ENCODE peak calls at places on chromosome X, in six cellular contexts. W, D, L, Z, B and M are unnamed samples. For H3K9me3 and H3K4me1, the result is how much of the 10 kb centered on the place peaks cover.

GRCh38 chrX:22526339-22526738 is 253.6 kb downstream of the CBLL2 start:
- DNase-seq in L (peak), W (no peak), Z (peak), D (no peak), B (no peak), M (peak)

GRCh38 chrX:35090801-35091200 is 148.2 kb downstream of the FAM47B start:
- DNase-seq in Z (no peak), L (no peak), W (no peak), B (no peak), D (no peak), M (no peak)

GRCh38 chrX:25531096-25531495 is 515.3 kb upstream of the ARX start:
- DNase-seq in B (no peak), L (peak), W (no peak), D (no peak), Z (no peak), M (no peak)

GRCh38 chrX:72296991-72297390 is 8.7 kb downstream of the CITED1 start:
- DNase-seq in L (no peak), W (no peak), Z (peak), B (no peak), D (no peak), M (no peak)

GRCh38 chrX:119181491-119181890 is 53.9 kb upstream of the KIAA1210 start:
- DNase-seq in W (no peak), L (no peak), D (no peak), B (no peak), Z (peak), M (no peak)

GRCh38 chrX:106481341-106481740 is 130.4 kb upstream of the RADX start:
- DNase-seq in Z (peak), W (no peak), D (peak), L (peak), B (peak), M (peak)

GRCh38 chrX:44105228-44105913 is 132.2 kb upstream of the NDP start:
- DNase-seq in W (no peak), B (peak), Z (no peak), L (no peak), D (no peak), M (no peak)

GRCh38 chrX:64338296-64338695 is 57.0 kb downstream of the MTMR8 start:
- DNase-seq in L (no peak), B (no peak), Z (no peak), W (no peak), D (no peak), M (no peak)

GRCh38 chrX:74835566-74835965 is 89.7 kb downstream of the NEXMIF start:
- DNase-seq in Z (no peak), L (no peak), W (no peak), B (no peak), D (no peak), M (no peak)

GRCh38 chrX:103464071-103464773 is 55.1 kb downstream of the RAB40A start:
- DNase-seq in W (no peak), L (peak), D (peak), B (peak), Z (peak), M (peak)

GRCh38 chrX:357693-358471 is 28.8 kb downstream of the PPP2R3B start:
- DNase-seq in W (no peak), Z (peak), L (no peak), D (no peak), B (no peak), M (no peak)

GRCh38 chrX:29136904-29137303 is 549.7 kb downstream of the IL1RAPL1 start:
- DNase-seq in D (no peak), Z (no peak), W (no peak), L (no peak), B (no peak), M (no peak)

GRCh38 chrX:13658602-13659001 is 5.7 kb downstream of the TCEANC start:
- DNase-seq in D (peak), Z (peak), W (no peak), B (peak), L (peak), M (peak)

GRCh38 chrX:148580016-148580415 is 79.6 kb downstream of the AFF2 start:
- DNase-seq in Z (no peak), D (peak), W (no peak), L (no peak), B (no peak), M (no peak)

GRCh38 chrX:149060921-149061320 is 444.2 kb downstream of the IDS start:
- DNase-seq in D (no peak), W (no peak), Z (peak), L (no peak), B (no peak), M (peak)

GRCh38 chrX:87525771-87526229 is 8.2 kb downstream of the KLHL4 start:
- DNase-seq in L (no peak), B (no peak), W (no peak), Z (peak), D (no peak), M (no peak)

GRCh38 chrX:96140796-96141195 is 543.8 kb upstream of the DIAPH2 start:
- DNase-seq in L (no peak), Z (no peak), W (no peak), B (no peak), D (no peak), M (no peak)

GRCh38 chrX:124993735-124994134 is 325.9 kb upstream of the TEX13C start:
- DNase-seq in B (no peak), L (no peak), D (no peak), W (no peak), Z (no peak), M (no peak)

GRCh38 chrX:114390251-114390796 is 193.6 kb upstream of the HTR2C start:
- DNase-seq in B (no peak), L (no peak), D (no peak), Z (no peak), W (no peak), M (no peak)

GRCh38 chrX:28651186-28651585 is 63.9 kb downstream of the IL1RAPL1 start:
- DNase-seq in W (no peak), Z (no peak), D (no peak), L (no peak), B (no peak), M (no peak)

GRCh38 chrX:18574591-18574990 is 97.3 kb downstream of the RS1 start:
- DNase-seq in B (no peak), D (no peak), Z (peak), L (peak), W (no peak), M (peak)

GRCh38 chrX:123731987-123732678 is 719 bp downstream of the THOC2 start:
- DNase-seq in W (no peak), B (peak), Z (peak), L (peak), D (no peak), M (peak)

GRCh38 chrX:15059488-15059887 is 186.3 kb downstream of the MOSPD2 start:
- DNase-seq in D (no peak), B (no peak), Z (peak), L (peak), W (no peak), M (no peak)

GRCh38 chrX:16445166-16445752 is 204.7 kb upstream of the S100G start:
- DNase-seq in Z (peak), L (peak), B (peak), D (peak), W (no peak), M (peak)

GRCh38 chrX:12936947-12937346 is 30.5 kb downstream of the TLR8 start:
- DNase-seq in D (no peak), Z (no peak), W (no peak), L (no peak), B (no peak), M (no peak)

GRCh38 chrX:69323786-69324720 is 158.8 kb upstream of the PJA1 start:
- DNase-seq in B (peak), D (no peak), Z (no peak), L (no peak), W (no peak), M (no peak)

GRCh38 chrX:40474205-40474626 is 106.6 kb upstream of the ATP6AP2 start:
- DNase-seq in B (peak), L (no peak), Z (peak), W (no peak), D (no peak), M (peak)

GRCh38 chrX:70436380-70436779 is 8.3 kb upstream of the DLG3 start:
- DNase-seq in B (peak), W (no peak), D (peak), Z (peak), L (no peak), M (peak)

GRCh38 chrX:17679820-17680219 is 57.5 kb upstream of the SCML1 start:
- DNase-seq in B (no peak), D (no peak), L (no peak), Z (no peak), W (no peak), M (no peak)

GRCh38 chrX:12767856-12768255 is 23.4 kb upstream of the PRPS2 start:
- DNase-seq in B (peak), W (no peak), L (no peak), D (no peak), Z (no peak), M (no peak)

GRCh38 chrX:107731831-107732502 is 43.6 kb downstream of the TSC22D3 start:
- DNase-seq in D (no peak), B (peak), Z (peak), L (peak), W (peak), M (peak)

GRCh38 chrX:107712231-107713204 is 63.1 kb downstream of the TSC22D3 start:
- DNase-seq in B (no peak), L (peak), D (no peak), W (no peak), Z (peak), M (no peak)

GRCh38 chrX:111200327-111200726 is 70.0 kb downstream of the CAPN6 start:
- DNase-seq in L (no peak), B (no peak), D (no peak), W (no peak), Z (no peak), M (no peak)

DNA sequence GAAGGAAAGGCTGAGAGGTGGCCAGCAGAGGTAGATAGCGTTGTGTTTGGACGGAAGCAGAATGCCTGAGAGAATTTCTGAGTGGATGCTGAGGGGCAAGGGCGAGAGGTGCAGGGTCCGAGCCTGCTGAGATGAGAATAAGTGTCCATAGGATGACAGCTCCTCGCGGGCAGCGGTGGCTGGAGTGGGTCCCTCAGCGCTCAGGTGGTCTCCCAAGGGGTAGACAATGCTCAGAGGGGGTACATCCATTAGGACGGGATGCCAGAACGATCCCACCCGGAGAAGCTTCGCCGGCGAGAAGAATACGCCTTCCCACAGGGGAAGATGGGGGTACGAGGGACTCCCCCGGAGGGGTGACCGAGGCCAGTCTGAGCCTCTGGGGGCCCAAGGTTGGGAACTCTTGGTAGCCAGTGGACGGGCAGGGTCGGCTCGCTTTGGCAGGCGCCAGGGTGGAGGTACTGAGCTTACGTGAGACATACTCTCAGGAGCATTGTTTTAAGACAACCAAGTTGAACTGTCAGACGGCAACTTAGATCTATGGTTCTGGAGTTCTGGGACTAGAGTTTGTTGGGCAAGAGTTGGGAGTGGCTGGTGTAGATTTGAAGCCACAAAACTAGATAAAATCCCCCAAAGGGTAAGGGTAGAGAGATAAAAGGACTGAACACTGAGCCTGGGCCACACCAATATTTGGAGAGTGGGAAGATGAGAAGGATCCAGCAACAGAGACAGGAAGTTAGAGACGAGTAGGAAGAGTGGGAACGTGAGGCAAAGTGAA is 15.8 kb downstream of the BRCC3 start:
- DNase-seq in D (no peak), B (no peak), Z (no peak), W (no peak), L (no peak), M (peak)
- H3K9me3 ChIP-seq in D (under half), B (under half), Z (under half), W (under half), L (under half), M (under half)

DNA sequence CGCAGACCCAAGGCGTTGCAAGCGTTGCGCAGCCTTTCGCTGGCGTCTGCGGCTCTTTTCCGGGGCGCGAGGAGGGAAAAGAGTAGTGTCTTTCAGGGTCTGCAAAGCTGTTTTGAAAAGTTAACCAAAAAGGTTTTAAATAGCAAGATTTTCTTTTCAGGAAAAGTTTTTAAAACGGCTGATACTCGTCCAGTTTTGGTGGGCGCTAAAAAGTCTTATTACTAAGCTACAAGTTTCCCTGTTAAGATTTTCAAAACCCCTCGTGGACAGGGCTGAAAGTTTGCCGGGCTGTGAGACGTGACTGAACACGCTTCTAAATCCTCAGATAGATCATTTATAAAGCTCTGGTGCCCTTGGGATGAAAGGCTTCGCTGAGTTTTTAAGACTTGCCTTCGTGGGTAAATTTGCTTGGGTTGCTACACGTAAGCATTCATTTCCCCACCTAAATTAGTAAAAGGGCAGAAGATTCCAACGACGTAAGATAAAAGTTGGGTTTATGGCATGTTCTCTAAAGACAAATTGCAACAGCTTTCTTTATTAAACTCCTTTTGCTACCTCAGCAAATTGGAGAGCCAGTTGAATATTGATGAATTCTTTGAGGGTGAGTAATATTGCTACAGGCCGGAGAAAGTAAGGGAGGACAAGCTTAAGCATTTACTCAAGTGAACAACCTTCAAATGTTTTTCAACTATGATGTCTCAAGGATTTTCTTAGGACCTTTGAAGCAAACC is 91.6 kb downstream of the HPRT1 start:
- DNase-seq in Z (peak), B (no peak), D (no peak), L (peak), W (no peak), M (no peak)
- H3K4me3 ChIP-seq in Z (peak), B (peak), D (no peak), L (peak), W (peak), M (peak)

GRCh38 chrX:130105226-130105625 is 5.1 kb downstream of the ELF4 start:
- DNase-seq in D (no peak), W (no peak), Z (peak), B (no peak), L (peak), M (no peak)
- H3K4me1 ChIP-seq in D (under half), W (under half), Z (under half), B (under half), L (under half), M (under half)

DNA sequence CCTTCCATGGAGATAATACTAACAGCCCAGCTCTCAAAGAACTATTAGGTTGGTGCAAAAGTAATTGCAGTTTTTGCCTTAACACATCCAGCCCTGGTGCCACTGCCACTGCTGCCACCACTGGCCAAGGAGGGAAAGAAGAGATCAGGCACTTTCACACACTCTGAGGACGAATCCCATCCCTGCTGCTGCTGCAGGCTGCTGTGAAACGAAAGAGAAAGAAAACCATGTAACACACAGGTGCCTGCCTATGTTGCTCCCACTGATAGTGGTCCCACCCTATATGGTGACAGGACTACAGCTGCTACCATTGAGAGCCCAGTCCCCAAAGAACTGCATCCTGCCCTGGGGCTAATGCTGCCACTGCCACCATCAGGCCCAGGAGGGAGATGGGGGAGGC is 35.1 kb downstream of the TMLHE start:
- DNase-seq in B (no peak), L (no peak), Z (no peak), W (no peak), D (no peak), M (no peak)
- H3K9me3 ChIP-seq in B (under half), L (under half), Z (under half), W (under half), D (under half), M (under half)

DNA sequence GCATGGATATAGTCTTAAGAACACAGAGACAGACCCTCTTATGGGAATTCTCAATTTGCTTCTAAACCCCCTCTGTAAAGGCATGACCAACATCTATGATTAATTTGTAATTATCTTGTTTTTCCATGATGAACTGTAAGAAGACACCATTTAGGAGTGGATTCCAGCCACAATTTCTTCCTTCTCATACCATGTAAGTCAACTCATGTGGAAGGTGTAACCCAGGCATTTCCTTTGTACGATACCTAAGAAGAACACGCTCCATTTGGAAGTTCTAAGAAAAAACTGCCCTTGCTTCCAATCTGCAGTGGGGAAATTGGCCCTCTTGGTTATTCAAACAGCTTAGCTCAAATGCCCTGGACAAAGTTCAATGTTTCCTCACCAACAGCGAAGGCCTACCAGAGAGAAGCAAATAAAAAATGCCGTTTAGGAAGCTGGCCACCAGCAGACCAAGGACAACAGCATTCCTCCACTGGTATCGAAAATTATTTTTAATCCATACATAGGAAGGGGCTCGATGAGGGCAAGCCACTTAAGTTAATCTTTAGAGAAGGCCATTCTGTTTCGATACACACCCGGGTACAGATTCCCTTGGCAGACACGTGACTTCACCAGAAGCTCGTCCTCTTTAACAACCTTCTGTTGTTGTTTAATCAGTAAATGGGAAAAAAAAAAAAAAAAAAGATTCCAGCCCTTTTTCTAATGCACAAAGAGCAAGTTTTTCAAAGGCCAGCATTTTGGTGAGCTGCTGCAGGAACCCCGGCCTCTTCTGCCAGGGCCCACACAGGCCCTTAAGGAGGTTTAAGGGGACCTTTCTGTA is 2.6 kb downstream of the DHRSX start:
- DNase-seq in Z (peak), B (no peak), W (no peak), L (peak), D (no peak), M (peak)
- H3K4me3 ChIP-seq in Z (peak), B (peak), W (no peak), L (peak), D (peak), M (peak)

DNA sequence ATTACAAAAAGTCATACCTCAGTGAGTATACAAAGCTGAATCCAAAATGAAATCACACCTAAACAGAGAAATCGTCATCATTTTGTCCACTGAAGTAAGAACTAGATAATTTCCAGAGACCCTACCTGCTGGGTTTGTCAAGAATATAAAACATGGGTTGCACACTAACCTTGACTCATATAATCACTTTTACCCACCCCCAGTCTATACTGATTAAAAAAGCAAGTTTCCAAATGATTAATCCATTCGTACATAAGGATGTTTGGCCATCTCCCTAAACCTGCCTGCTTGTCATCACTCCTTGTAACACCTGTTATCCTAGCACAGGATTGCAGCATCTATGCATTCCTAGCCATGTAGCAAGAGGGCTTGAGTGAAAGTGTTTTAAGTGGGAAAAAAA is 4.7 kb downstream of the RAP2C start:
- DNase-seq in L (peak), B (no peak), Z (no peak), D (no peak), W (no peak), M (peak)
- H3K4me1 ChIP-seq in L (under half), B (under half), Z (under half), D (under half), W (under half), M (under half)

DNA sequence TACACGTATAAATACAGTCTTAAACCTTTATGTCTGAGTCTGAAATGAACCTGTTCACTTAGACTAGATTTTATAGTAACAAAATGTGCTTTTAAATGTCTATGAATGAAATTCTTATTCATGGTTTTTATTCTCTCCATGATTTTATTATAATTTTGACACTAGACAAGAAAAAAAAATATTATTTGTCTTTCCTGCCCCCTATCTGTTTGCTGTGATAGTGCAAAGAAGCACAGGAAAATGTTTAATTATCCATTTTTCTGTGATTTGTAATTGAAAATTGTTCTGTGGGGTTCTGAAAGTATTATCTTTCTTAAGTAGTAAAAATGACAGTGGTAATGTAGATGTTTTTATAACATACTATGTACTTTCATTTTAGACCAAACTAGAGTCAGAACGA is 52.0 kb downstream of the INTS6L start:
- DNase-seq in D (peak), B (peak), L (peak), Z (peak), W (no peak), M (peak)
- H3K9me3 ChIP-seq in D (under half), B (under half), L (under half), Z (under half), W (under half), M (under half)